ENCODE peak calls at places on chromosomes 13 and 19, in six cellular contexts. L, M, E, P, I and B are unnamed samples.

GRCh38 chr19:18762125-18763023 is 28.7 kb downstream of the COMP start:
- DNase-seq in L (no peak), M (peak; percentile 6), E (no peak), P (no peak), I (no peak), B (no peak)

GRCh38 chr19:42032428-42032827 is 37.6 kb downstream of the GRIK5 start:
- DNase-seq in L (no peak), M (no peak), E (no peak), P (no peak), I (no peak), B (no peak)

GRCh38 chr13:44273991-44274810 is 99.4 kb upstream of the SERP2 start:
- DNase-seq in L (no peak), M (peak; percentile 65), E (peak; percentile 24), P (no peak), I (no peak), B (no peak)

GRCh38 chr13:28485551-28485950 is 9.4 kb downstream of the FLT1 start:
- DNase-seq in L (no peak), M (no peak), E (no peak), P (no peak), I (no peak), B (no peak)

GRCh38 chr19:10686661-10687517 is 14.3 kb upstream of the QTRT1 start:
- DNase-seq in L (no peak), M (no peak), E (no peak), P (no peak), I (no peak), B (peak; percentile 89)

GRCh38 chr19:40529093-40529954 is 47.3 kb upstream of the SHKBP1 start:
- DNase-seq in L (peak; percentile 85), M (peak; percentile 71), E (peak; percentile 88), P (peak; percentile 76), I (peak; percentile 98), B (peak; percentile 96)

GRCh38 chr19:43618921-43619261 is 538 bp downstream of the ZNF428 start:
- DNase-seq in L (peak; percentile 56), M (no peak), E (no peak), P (no peak), I (peak; percentile 51), B (no peak)

GRCh38 chr19:55080121-55080914 is 4.6 kb downstream of the EPS8L1 start:
- DNase-seq in L (peak; percentile 71), M (peak; percentile 73), E (peak; percentile 79), P (peak; percentile 27), I (no peak), B (peak; percentile 92)

GRCh38 chr19:54463531-54464043 is at the start of gene LENG9:
- DNase-seq in L (peak; percentile 99), M (peak; percentile 100), E (peak; percentile 97), P (peak; percentile 87), I (peak; percentile 65), B (peak; percentile 100)

GRCh38 chr13:31518666-31519065 is 220.7 kb upstream of the RXFP2 start:
- DNase-seq in L (no peak), M (peak; percentile 18), E (no peak), P (no peak), I (no peak), B (no peak)

GRCh38 chr13:107824636-107825035 is 390.7 kb downstream of the LIG4 start:
- DNase-seq in L (no peak), M (no peak), E (no peak), P (no peak), I (no peak), B (no peak)

GRCh38 chr19:20254151-20254550 is 87.1 kb downstream of the ZNF486 start:
- DNase-seq in L (no peak), M (no peak), E (no peak), P (no peak), I (no peak), B (no peak)

GRCh38 chr13:44431150-44431549 is 57.5 kb downstream of the SERP2 start:
- DNase-seq in L (no peak), M (no peak), E (no peak), P (no peak), I (no peak), B (no peak)

GRCh38 chr19:10116866-10117616 is 2.7 kb downstream of the EIF3G start:
- DNase-seq in L (no peak), M (no peak), E (no peak), P (no peak), I (no peak), B (peak; percentile 76)

GRCh38 chr13:112744306-112745021 is 54.6 kb downstream of the ATP11A start:
- DNase-seq in L (no peak), M (peak; percentile 69), E (no peak), P (no peak), I (no peak), B (no peak)

GRCh38 chr13:40153516-40153915 is 498.1 kb downstream of the COG6 start:
- DNase-seq in L (no peak), M (no peak), E (no peak), P (no peak), I (no peak), B (no peak)

GRCh38 chr13:112333756-112334543 is 42.2 kb upstream of the SPACA7 start:
- DNase-seq in L (no peak), M (no peak), E (no peak), P (no peak), I (no peak), B (no peak)

GRCh38 chr13:46288570-46289259 is 77.0 kb downstream of the LRRC63 start:
- DNase-seq in L (no peak), M (peak; percentile 50), E (peak; percentile 85), P (no peak), I (peak; percentile 17), B (no peak)

GRCh38 chr13:44906758-44907157 is 82.5 kb downstream of the NUFIP1 start:
- DNase-seq in L (no peak), M (peak; percentile 66), E (no peak), P (no peak), I (no peak), B (no peak)

GRCh38 chr19:5238700-5239099 is 101.9 kb downstream of the PTPRS start:
- DNase-seq in L (no peak), M (no peak), E (no peak), P (no peak), I (no peak), B (no peak)